ENCODE peak calls at places on chromosomes 1 and 21, in four cellular contexts. E is IMR-90, L is H9, D is trophoblast cell. T is an unnamed sample.

GRCh38 chr21:39020751-39021474 is 162.3 kb downstream of the PSMG1 start:
- DNase-seq in E (peak), L (no peak), D (peak), T (no peak)

GRCh38 chr1:116218922-116219321 is 107.7 kb downstream of the MAB21L3 start:
- DNase-seq in E (no peak), L (no peak), D (peak), T (no peak)

GRCh38 chr1:247165674-247166073 is 6.1 kb downstream of the ZNF124 start:
- DNase-seq in E (no peak), L (no peak), D (no peak), T (no peak)

GRCh38 chr1:15625224-15625917 is 8.1 kb downstream of the DDI2 start:
- DNase-seq in E (no peak), L (no peak), D (no peak), T (no peak)

GRCh38 chr1:110752941-110753725 is 78.4 kb upstream of the KCNA3 start:
- DNase-seq in E (no peak), L (no peak), D (no peak), T (no peak)

GRCh38 chr21:30306821-30307330 is 13.2 kb downstream of the KRTAP26-1 start:
- DNase-seq in E (no peak), L (no peak), D (peak), T (no peak)

GRCh38 chr1:107262472-107263286 is 121.8 kb downstream of the NTNG1 start:
- DNase-seq in E (no peak), L (no peak), D (no peak), T (no peak)

GRCh38 chr1:109624215-109625010 is 4.8 kb downstream of the AMPD2 start:
- DNase-seq in E (no peak), L (peak), D (no peak), T (no peak)

GRCh38 chr1:1020415-1021009 is 592 bp downstream of the AGRN start:
- DNase-seq in E (no peak), L (no peak), D (no peak), T (no peak)

GRCh38 chr1:213979751-213980605 is 7.8 kb upstream of the PROX1 start:
- DNase-seq in E (no peak), L (peak), D (no peak), T (peak)

GRCh38 chr1:109322974-109323373 is 16.2 kb upstream of the MYBPHL start:
- DNase-seq in E (no peak), L (no peak), D (no peak), T (no peak)

GRCh38 chr1:173097001-173097400 is 46.3 kb upstream of the TNFSF18 start:
- DNase-seq in E (peak), L (no peak), D (no peak), T (no peak)

GRCh38 chr1:7249516-7249915 is 464.3 kb downstream of the CAMTA1 start:
- DNase-seq in E (no peak), L (no peak), D (no peak), T (no peak)

GRCh38 chr1:48329489-48329888 is 107.0 kb downstream of the SLC5A9 start:
- DNase-seq in E (peak), L (no peak), D (no peak), T (no peak)
- H2BK5ac ChIP-seq in E (no peak), L (no peak), D (no peak), T (no peak)

GRCh38 chr1:203673550-203674411 is 47.1 kb downstream of the ATP2B4 start:
- DNase-seq in E (peak), L (peak), D (peak), T (no peak)
- H4K91ac ChIP-seq in E (peak), L (no peak), D (no peak), T (no peak)

GRCh38 chr1:97332716-97333115 is 588.1 kb downstream of the DPYD start:
- DNase-seq in E (peak), L (no peak), D (peak), T (no peak)
- H2BK5ac ChIP-seq in E (peak), L (no peak), D (no peak), T (no peak)

DNA sequence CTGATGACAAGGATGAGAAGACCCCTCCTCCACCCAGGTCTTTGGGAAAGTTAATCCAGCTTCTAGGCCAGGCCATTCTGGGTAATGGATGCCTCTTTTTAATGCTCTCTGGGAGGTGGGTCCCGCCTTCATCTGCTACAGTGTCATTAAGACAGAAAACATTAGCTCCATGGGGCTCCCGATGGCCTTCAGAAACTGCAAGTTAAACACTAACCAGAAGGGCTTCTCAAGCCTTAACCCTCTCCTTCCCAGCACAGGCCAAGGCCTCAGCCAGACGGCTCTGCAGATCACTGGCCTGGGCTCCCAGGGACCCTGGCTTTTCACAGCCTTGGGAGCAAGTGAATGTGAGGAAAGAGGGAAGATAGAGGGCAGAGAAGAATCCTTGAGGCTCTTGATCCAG is 364.9 kb downstream of the MATN1 start:
- DNase-seq in E (no peak), L (peak), D (no peak), T (no peak)
- H4K91ac ChIP-seq in E (no peak), L (no peak), D (no peak), T (no peak)

GRCh38 chr21:36988536-36988935 is 18.0 kb upstream of the RIPPLY3 start:
- DNase-seq in E (no peak), L (no peak), D (peak), T (no peak)

GRCh38 chr21:36990508-36991205 is 15.8 kb upstream of the RIPPLY3 start:
- DNase-seq in E (no peak), L (peak), D (no peak), T (no peak)

GRCh38 chr21:36987845-36988244 is 18.7 kb upstream of the RIPPLY3 start:
- DNase-seq in E (no peak), L (no peak), D (no peak), T (no peak)

GRCh38 chr21:36992671-36993070 is 13.8 kb upstream of the RIPPLY3 start:
- DNase-seq in E (no peak), L (peak), D (peak), T (no peak)

GRCh38 chr21:36989699-36990507 is 16.6 kb upstream of the RIPPLY3 start:
- DNase-seq in E (peak), L (peak), D (peak), T (peak)
- H2BK5ac ChIP-seq in E (peak), L (no peak), D (peak), T (peak)

GRCh38 chr1:205210876-205211838 is at the start of gene DSTYK:
- DNase-seq in E (peak), L (peak), D (peak), T (peak)
- H4K91ac ChIP-seq in E (peak), L (no peak), D (peak), T (peak)

DNA sequence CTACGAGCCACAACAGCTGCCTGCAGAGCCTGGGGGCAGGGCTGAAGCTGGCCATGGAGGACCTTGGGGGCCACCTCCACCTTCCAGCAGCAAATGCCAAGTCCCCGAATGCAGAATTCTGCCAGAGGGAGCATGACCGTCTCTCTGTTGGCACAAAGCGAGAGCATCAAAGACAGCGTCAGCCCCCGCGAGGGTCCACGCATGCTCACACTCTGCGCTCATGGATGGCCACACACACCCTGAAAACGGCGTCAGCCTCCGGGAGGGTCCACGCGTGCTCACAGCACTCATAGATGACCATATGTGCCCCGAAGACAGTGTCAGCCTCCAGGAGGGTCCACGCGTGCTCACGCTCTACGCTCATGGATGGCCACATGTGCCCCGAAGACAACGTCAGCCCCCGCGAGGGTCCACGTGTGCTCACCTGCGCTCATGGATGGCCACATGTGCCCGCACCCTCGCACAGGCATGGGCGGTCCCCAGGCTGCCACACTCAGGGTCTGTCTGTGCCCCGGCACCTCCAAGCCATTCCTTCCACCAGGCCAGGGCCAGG is 46.5 kb downstream of the MORN1 start:
- DNase-seq in E (no peak), L (no peak), D (no peak), T (no peak)
- H2BK5ac ChIP-seq in E (no peak), L (no peak), D (no peak), T (no peak)

GRCh38 chr1:202106340-202107284 is 16.1 kb upstream of the GPR37L1 start:
- DNase-seq in E (no peak), L (no peak), D (peak), T (no peak)
- H4K91ac ChIP-seq in E (no peak), L (no peak), D (peak), T (peak)

GRCh38 chr21:22556829-22557228 is 1558.6 kb downstream of the NCAM2 start:
- DNase-seq in E (no peak), L (no peak), D (no peak), T (no peak)

DNA sequence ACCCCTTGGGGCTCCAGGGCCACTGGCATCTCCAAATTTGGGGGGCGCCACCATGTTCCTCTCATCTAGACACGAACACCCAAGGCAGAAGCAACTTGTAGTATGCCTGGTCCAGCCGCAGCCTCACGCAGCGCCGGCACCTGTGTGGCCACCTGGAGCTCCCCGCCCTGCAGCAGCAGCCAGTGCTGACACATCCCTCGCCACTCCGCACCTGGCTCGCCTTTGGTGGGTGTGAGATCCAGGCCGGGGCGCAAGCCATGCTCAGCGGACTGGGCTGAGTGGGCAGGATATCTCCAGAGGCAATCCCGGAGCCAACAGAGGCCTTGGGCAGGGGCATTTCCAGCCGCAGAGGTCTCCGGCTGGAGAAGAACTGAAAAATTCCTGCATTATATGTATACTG is 1563.7 kb downstream of the NCAM2 start:
- DNase-seq in E (no peak), L (peak), D (no peak), T (no peak)
- H2BK5ac ChIP-seq in E (no peak), L (no peak), D (no peak), T (no peak)

T was measured in neuronal stem cell.